ENCODE peak calls at places on chromosomes 16 and 17, in five cellular contexts. O, U, F, Z and I are unnamed samples. For H3K27me3, the result is how much of the 10 kb centered on the place peaks cover.

GRCh38 chr16:57178793-57179212 is 7.0 kb downstream of the PSME3IP1 start:
- DNase-seq in Z (peak), F (no peak), O (peak), U (no peak), I (peak)

GRCh38 chr17:80254396-80255241 is 6.0 kb upstream of the RNF213 start:
- DNase-seq in O (peak), Z (peak), U (no peak), F (no peak), I (no peak)

GRCh38 chr16:50390914-50391700 is 22.3 kb upstream of the BRD7 start:
- DNase-seq in O (no peak), U (no peak), F (no peak), Z (no peak), I (no peak)

GRCh38 chr17:42422958-42423712 is at the start of gene CAVIN1:
- DNase-seq in O (peak), Z (peak), F (no peak), U (peak), I (peak)

GRCh38 chr16:24255446-24256352 is at the start of gene CACNG3:
- DNase-seq in O (peak), U (no peak), Z (no peak), F (peak), I (peak)

GRCh38 chr17:28728364-28729200 is at the start of gene NEK8:
- DNase-seq in F (peak), O (peak), U (peak), Z (peak), I (peak)

GRCh38 chr16:56970934-56971767 is 9.4 kb downstream of the CETP start:
- DNase-seq in O (no peak), F (no peak), Z (no peak), U (no peak), I (peak)

GRCh38 chr17:44587339-44587738 is 30.1 kb downstream of the FZD2 start:
- DNase-seq in F (no peak), Z (peak), U (peak), O (peak), I (no peak)

GRCh38 chr17:40456396-40456951 is 13.2 kb downstream of the IGFBP4 start:
- DNase-seq in U (no peak), O (no peak), Z (no peak), F (no peak), I (no peak)

GRCh38 chr17:47257651-47258339 is 4.2 kb downstream of the ITGB3 start:
- DNase-seq in O (no peak), U (no peak), F (no peak), Z (peak), I (no peak)

GRCh38 chr17:2023692-2024571 is 1.2 kb downstream of the RTN4RL1 start:
- DNase-seq in F (peak), O (peak), Z (peak), U (no peak), I (peak)
- H3K27me3 ChIP-seq in F (under half), O (under half), Z (half or more), U (under half), I (half or more)

DNA sequence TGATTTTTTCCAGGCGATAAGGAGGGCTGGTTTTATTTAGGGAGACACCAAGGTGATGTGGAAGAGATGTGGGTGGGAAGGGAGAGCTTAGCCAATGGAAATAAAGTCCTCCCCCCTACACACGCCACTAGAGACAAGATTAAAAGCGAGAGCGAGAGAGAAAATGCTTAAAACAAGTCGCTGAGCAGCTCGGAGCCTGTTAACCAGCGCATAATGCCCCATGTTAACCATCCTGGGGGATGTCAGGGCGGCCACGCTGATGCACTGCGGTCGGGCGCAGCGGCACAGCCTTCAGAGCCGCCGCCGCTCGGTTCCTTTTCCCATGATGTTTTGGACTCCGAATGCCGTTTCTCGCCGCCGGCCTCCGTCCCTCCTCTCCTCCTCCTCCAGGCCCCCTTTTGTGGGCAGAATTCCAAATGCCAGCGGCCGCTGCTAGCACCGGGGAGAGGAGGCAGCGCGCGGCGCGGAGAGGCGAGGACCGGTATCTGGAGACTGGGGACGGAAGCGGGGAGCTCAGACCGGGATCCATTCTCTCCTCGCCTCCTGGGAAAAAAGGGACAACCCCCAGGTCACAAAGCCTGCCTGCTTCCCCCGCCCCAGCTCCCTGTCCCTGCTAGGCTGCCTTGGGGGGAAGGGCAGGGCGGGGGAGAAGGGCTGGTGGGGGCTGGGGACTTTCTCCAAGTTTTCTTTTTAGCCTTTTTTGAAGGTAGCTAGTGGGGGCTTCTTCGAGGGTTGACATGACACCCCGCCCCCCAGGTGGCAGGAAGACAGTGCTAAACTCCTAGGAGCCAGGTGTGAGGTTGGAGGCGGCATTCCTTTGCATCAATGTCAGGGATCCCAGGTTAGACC is 98.1 kb upstream of the CCL2 start:
- DNase-seq in Z (no peak), U (no peak), O (no peak), F (no peak), I (peak)
- H3K27me3 ChIP-seq in Z (half or more), U (under half), O (under half), F (under half), I (under half)

DNA sequence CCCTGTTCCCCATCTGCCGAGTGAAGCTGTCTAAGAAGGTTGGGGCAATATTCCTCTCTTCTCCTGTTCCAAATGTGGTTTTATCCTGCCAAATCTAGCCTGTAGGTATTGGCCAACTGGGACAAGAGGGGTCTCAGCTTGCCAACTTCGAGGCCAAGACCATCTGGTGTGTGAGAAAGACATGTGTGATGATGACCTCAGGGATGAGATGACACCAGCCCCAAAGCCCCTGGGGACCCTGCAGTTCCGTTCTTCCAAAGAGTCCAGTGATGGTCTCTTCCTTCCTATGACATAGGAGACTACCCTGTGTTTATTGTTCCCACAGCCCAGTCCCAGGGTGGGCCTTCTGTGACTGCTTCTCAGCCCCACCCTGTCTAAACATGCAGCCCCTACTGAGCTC is 34.8 kb upstream of the ADAMTS18 start:
- DNase-seq in U (no peak), O (no peak), F (no peak), Z (no peak), I (no peak)
- H3K27me3 ChIP-seq in U (under half), O (under half), F (under half), Z (under half), I (under half)

GRCh38 chr17:2749784-2750181 is 331 bp upstream of the CCDC92B start:
- DNase-seq in F (peak), Z (peak), U (no peak), O (peak), I (peak)
- H3K27me3 ChIP-seq in F (under half), Z (half or more), U (under half), O (under half), I (under half)

GRCh38 chr16:87644596-87644995 is 42.3 kb downstream of the JPH3 start:
- DNase-seq in Z (no peak), U (no peak), O (no peak), F (no peak), I (no peak)
- H3K27me3 ChIP-seq in Z (half or more), U (under half), O (under half), F (under half), I (under half)

GRCh38 chr17:7712111-7712771 is 5.3 kb upstream of the DNAH2 start:
- DNase-seq in F (no peak), Z (no peak), U (no peak), O (peak), I (peak)

GRCh38 chr17:7716299-7716886 is 1.2 kb upstream of the DNAH2 start:
- DNase-seq in O (no peak), F (no peak), Z (no peak), U (no peak), I (no peak)

GRCh38 chr17:7711356-7711755 is 6.2 kb upstream of the DNAH2 start:
- DNase-seq in Z (no peak), O (peak), F (no peak), U (no peak), I (peak)

GRCh38 chr17:7714721-7715594 is 2.6 kb upstream of the DNAH2 start:
- DNase-seq in Z (no peak), O (no peak), F (no peak), U (no peak), I (no peak)

GRCh38 chr17:7713782-7714181 is 3.8 kb upstream of the DNAH2 start:
- DNase-seq in Z (no peak), O (no peak), U (no peak), F (no peak), I (no peak)
- H3K27me3 ChIP-seq in Z (half or more), O (under half), U (under half), F (under half), I (under half)

GRCh38 chr16:66844009-66844341 is 239 bp upstream of the CA7 start:
- DNase-seq in O (no peak), Z (no peak), U (no peak), F (no peak), I (no peak)

GRCh38 chr16:66843191-66843590 is 1.0 kb upstream of the CA7 start:
- DNase-seq in U (no peak), O (no peak), Z (no peak), F (no peak), I (peak)

GRCh38 chr16:66841366-66841765 is 2.8 kb upstream of the CA7 start:
- DNase-seq in U (no peak), F (no peak), Z (no peak), O (no peak), I (no peak)

GRCh38 chr16:66844342-66845079 is at the start of gene CA7:
- DNase-seq in U (no peak), F (no peak), Z (no peak), O (no peak), I (peak)

DNA sequence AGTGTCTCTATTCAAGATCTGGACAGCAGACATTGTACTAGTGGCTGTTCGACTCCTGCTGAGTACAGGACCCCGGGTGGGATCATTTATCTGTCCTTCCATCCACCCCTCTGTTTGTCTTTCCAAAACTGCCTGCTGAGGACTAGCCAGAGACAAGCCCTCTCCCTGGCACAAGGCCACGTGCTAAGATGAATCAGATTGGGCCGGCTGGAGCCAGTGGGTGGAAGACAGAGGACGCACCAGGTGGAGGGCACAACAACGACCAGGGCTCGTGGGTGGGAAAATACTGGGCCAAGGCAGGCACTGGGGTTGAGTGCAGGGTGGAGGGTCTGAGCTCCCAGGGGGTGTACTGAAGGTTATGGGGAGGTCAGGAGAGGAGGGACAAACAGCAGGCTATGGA is 1.4 kb upstream of the CA7 start:
- DNase-seq in F (no peak), U (no peak), Z (no peak), O (no peak), I (no peak)
- H3K27me3 ChIP-seq in F (under half), U (under half), Z (under half), O (under half), I (half or more)